ENCODE peak calls at places on chromosomes 5 and 9, in four cellular contexts. One of them, this sample, is unnamed.
A peak's percentile ranks its signal among the peaks of the same experiment; 100 is the strongest.

GRCh38 chr5:172939045-172939444 is 20.2 kb upstream of the RPL26L1 start:
- DNase-seq in left ventricle myocardium inferior: no peak
- DNase-seq in fibroblast of mammary gland: peak; percentile 40
- DNase-seq in AG04449: no peak
- DNase-seq in this sample: no peak

GRCh38 chr9:97740848-97741821 is 44.0 kb upstream of the XPA start:
- DNase-seq in left ventricle myocardium inferior: peak; percentile 65
- DNase-seq in fibroblast of mammary gland: peak; percentile 42
- DNase-seq in AG04449: no peak
- DNase-seq in this sample: no peak

GRCh38 chr5:57176350-57176857 is 2.5 kb downstream of the GPBP1 start:
- DNase-seq in left ventricle myocardium inferior: no peak
- DNase-seq in fibroblast of mammary gland: peak; percentile 83
- DNase-seq in AG04449: no peak
- DNase-seq in this sample: peak; percentile 31

GRCh38 chr9:72333758-72334157 is 31.2 kb downstream of the ZFAND5 start:
- DNase-seq in left ventricle myocardium inferior: no peak
- DNase-seq in fibroblast of mammary gland: no peak
- DNase-seq in AG04449: no peak
- DNase-seq in this sample: no peak

GRCh38 chr5:96657068-96657467 is 5.1 kb upstream of the CAST start:
- DNase-seq in left ventricle myocardium inferior: no peak
- DNase-seq in fibroblast of mammary gland: peak; percentile 96
- DNase-seq in AG04449: peak; percentile 67
- DNase-seq in this sample: peak; percentile 77

GRCh38 chr9:96566401-96567202 is 53.0 kb downstream of the CDC14B start:
- DNase-seq in left ventricle myocardium inferior: peak; percentile 82
- DNase-seq in fibroblast of mammary gland: peak; percentile 46
- DNase-seq in AG04449: no peak
- DNase-seq in this sample: no peak

GRCh38 chr9:26375448-26375847 is 517.2 kb downstream of the CAAP1 start:
- DNase-seq in left ventricle myocardium inferior: no peak
- DNase-seq in fibroblast of mammary gland: peak; percentile 2
- DNase-seq in AG04449: no peak
- DNase-seq in this sample: no peak

GRCh38 chr5:178555771-178556211 is 34.4 kb downstream of the COL23A1 start:
- DNase-seq in left ventricle myocardium inferior: no peak
- DNase-seq in fibroblast of mammary gland: no peak
- DNase-seq in AG04449: no peak
- DNase-seq in this sample: no peak

GRCh38 chr5:150411245-150411979 is 1.3 kb downstream of the CD74 start:
- DNase-seq in left ventricle myocardium inferior: peak; percentile 53
- DNase-seq in fibroblast of mammary gland: no peak
- DNase-seq in AG04449: no peak
- DNase-seq in this sample: no peak

GRCh38 chr9:72465602-72466001 is 55.8 kb upstream of the TMC1 start:
- DNase-seq in left ventricle myocardium inferior: no peak
- DNase-seq in fibroblast of mammary gland: no peak
- DNase-seq in AG04449: no peak
- DNase-seq in this sample: no peak

GRCh38 chr5:37951946-37952721 is 112.3 kb upstream of the GDNF start:
- DNase-seq in left ventricle myocardium inferior: no peak
- DNase-seq in fibroblast of mammary gland: no peak
- DNase-seq in AG04449: no peak
- DNase-seq in this sample: no peak

GRCh38 chr9:79946718-79947117 is 375.0 kb downstream of the TLE4 start:
- DNase-seq in left ventricle myocardium inferior: no peak
- DNase-seq in fibroblast of mammary gland: no peak
- DNase-seq in AG04449: no peak
- DNase-seq in this sample: no peak

GRCh38 chr5:149728303-149728702 is 1.8 kb upstream of the PPARGC1B start:
- DNase-seq in left ventricle myocardium inferior: no peak
- DNase-seq in fibroblast of mammary gland: no peak
- DNase-seq in AG04449: no peak
- DNase-seq in this sample: no peak

GRCh38 chr5:180117378-180117725 is 45.8 kb upstream of the RNF130 start:
- DNase-seq in left ventricle myocardium inferior: no peak
- DNase-seq in fibroblast of mammary gland: no peak
- DNase-seq in AG04449: no peak
- DNase-seq in this sample: no peak

GRCh38 chr9:125177888-125178287 is 11.7 kb downstream of the PPP6C start:
- DNase-seq in left ventricle myocardium inferior: no peak
- DNase-seq in fibroblast of mammary gland: no peak
- DNase-seq in AG04449: no peak
- DNase-seq in this sample: no peak

GRCh38 chr5:45643051-45643450 is 53.1 kb downstream of the HCN1 start:
- DNase-seq in left ventricle myocardium inferior: no peak
- DNase-seq in fibroblast of mammary gland: no peak
- DNase-seq in AG04449: no peak
- DNase-seq in this sample: no peak

GRCh38 chr9:135764731-135765130 is 62.7 kb downstream of the KCNT1 start:
- DNase-seq in left ventricle myocardium inferior: no peak
- DNase-seq in fibroblast of mammary gland: no peak
- DNase-seq in AG04449: no peak
- DNase-seq in this sample: no peak

GRCh38 chr5:138470322-138471285 is 5.3 kb downstream of the EGR1 start:
- DNase-seq in left ventricle myocardium inferior: no peak
- DNase-seq in fibroblast of mammary gland: no peak
- DNase-seq in AG04449: no peak
- DNase-seq in this sample: no peak

GRCh38 chr9:125889122-125889523 is 141.9 kb downstream of the PBX3 start:
- DNase-seq in left ventricle myocardium inferior: peak; percentile 41
- DNase-seq in fibroblast of mammary gland: peak; percentile 21
- DNase-seq in AG04449: no peak
- DNase-seq in this sample: no peak

GRCh38 chr9:14347408-14348224 is 33.7 kb upstream of the NFIB start:
- DNase-seq in left ventricle myocardium inferior: peak; percentile 69
- DNase-seq in fibroblast of mammary gland: no peak
- DNase-seq in AG04449: no peak
- DNase-seq in this sample: no peak

GRCh38 chr9:126607086-126607485 is 6.6 kb upstream of the LMX1B start:
- DNase-seq in left ventricle myocardium inferior: no peak
- DNase-seq in fibroblast of mammary gland: no peak
- DNase-seq in AG04449: no peak
- DNase-seq in this sample: no peak

GRCh38 chr9:76704601-76705204 is 59.5 kb upstream of the PCA3 start:
- DNase-seq in left ventricle myocardium inferior: no peak
- DNase-seq in fibroblast of mammary gland: peak; percentile 94
- DNase-seq in AG04449: peak; percentile 86
- DNase-seq in this sample: peak; percentile 86

GRCh38 chr5:95861221-95861857 is 38.8 kb upstream of the GLRX start:
- DNase-seq in left ventricle myocardium inferior: peak; percentile 50
- DNase-seq in fibroblast of mammary gland: peak; percentile 99
- DNase-seq in AG04449: peak; percentile 99
- DNase-seq in this sample: peak; percentile 98

GRCh38 chr9:8733096-8733954 is 933.7 kb upstream of the DMAC1 start:
- DNase-seq in left ventricle myocardium inferior: peak; percentile 36
- DNase-seq in fibroblast of mammary gland: peak; percentile 26
- DNase-seq in AG04449: no peak
- DNase-seq in this sample: no peak

GRCh38 chr5:66329078-66329477 is 185.0 kb downstream of the SREK1 start:
- DNase-seq in left ventricle myocardium inferior: no peak
- DNase-seq in fibroblast of mammary gland: no peak
- DNase-seq in AG04449: no peak
- DNase-seq in this sample: no peak

GRCh38 chr9:78210841-78211301 is 25.0 kb upstream of the CEP78 start:
- DNase-seq in left ventricle myocardium inferior: no peak
- DNase-seq in fibroblast of mammary gland: no peak
- DNase-seq in AG04449: no peak
- DNase-seq in this sample: no peak

GRCh38 chr9:79023134-79023577 is 548.6 kb upstream of the TLE4 start:
- DNase-seq in left ventricle myocardium inferior: no peak
- DNase-seq in fibroblast of mammary gland: peak; percentile 82
- DNase-seq in AG04449: peak; percentile 92
- DNase-seq in this sample: peak; percentile 92

GRCh38 chr9:121895836-121896544 is 197.1 kb downstream of the TTLL11 start:
- DNase-seq in left ventricle myocardium inferior: peak; percentile 26
- DNase-seq in fibroblast of mammary gland: peak; percentile 73
- DNase-seq in AG04449: no peak
- DNase-seq in this sample: no peak

GRCh38 chr5:2739360-2740050 is 12.0 kb downstream of the IRX2 start:
- DNase-seq in left ventricle myocardium inferior: no peak
- DNase-seq in fibroblast of mammary gland: no peak
- DNase-seq in AG04449: no peak
- DNase-seq in this sample: no peak

GRCh38 chr5:137336161-137336560 is 163.0 kb downstream of the SPOCK1 start:
- DNase-seq in left ventricle myocardium inferior: no peak
- DNase-seq in fibroblast of mammary gland: no peak
- DNase-seq in AG04449: no peak
- DNase-seq in this sample: no peak
- H3K4me3 ChIP-seq in left ventricle myocardium inferior: no peak overlapping the region
- H3K4me3 ChIP-seq in fibroblast of mammary gland: no peak overlapping the region
- H3K4me3 ChIP-seq in AG04449: no peak overlapping the region
- H3K4me3 ChIP-seq in this sample: no peak overlapping the region

GRCh38 chr9:111074395-111074794 is 36.1 kb upstream of the LPAR1 start:
- DNase-seq in left ventricle myocardium inferior: no peak
- DNase-seq in fibroblast of mammary gland: no peak
- DNase-seq in AG04449: no peak
- DNase-seq in this sample: no peak
- TF ChIP-seq CTCF in left ventricle myocardium inferior: no peak
- TF ChIP-seq CTCF in fibroblast of mammary gland: peak; percentile 2
- TF ChIP-seq CTCF in AG04449: no peak
- TF ChIP-seq CTCF in this sample: no peak

GRCh38 chr5:79070002-79070567 is 518 bp downstream of the BHMT2 start:
- DNase-seq in left ventricle myocardium inferior: peak; percentile 18
- DNase-seq in fibroblast of mammary gland: peak; percentile 63
- DNase-seq in AG04449: no peak
- DNase-seq in this sample: no peak
- H3K4me3 ChIP-seq in left ventricle myocardium inferior: peak overlapping the region; percentile 65
- H3K4me3 ChIP-seq in fibroblast of mammary gland: peak overlapping the region; percentile 45
- H3K4me3 ChIP-seq in AG04449: peak overlapping the region; percentile 47
- H3K4me3 ChIP-seq in this sample: peak overlapping the region; percentile 46

DNA sequence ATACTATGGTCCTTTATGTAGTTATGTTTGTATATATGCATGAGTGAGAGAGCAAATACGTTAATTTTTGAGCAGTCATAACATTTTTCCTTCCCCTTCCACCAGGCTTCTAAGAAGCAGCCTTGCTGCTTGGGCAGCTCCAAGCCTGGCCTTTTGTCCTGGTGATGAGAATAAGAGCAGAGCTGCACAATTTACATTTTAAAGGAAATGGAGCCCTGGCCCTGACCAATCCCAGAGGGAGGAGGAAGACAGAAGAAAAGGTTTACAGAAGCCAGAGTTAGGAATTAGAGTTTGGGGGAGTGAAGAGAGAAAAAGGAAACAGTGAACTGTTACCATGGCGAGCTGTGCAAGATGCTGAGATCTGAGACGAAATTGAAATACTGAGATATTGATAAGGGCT is 25.3 kb upstream of the EFNA5 start:
- DNase-seq in left ventricle myocardium inferior: no peak
- DNase-seq in fibroblast of mammary gland: no peak
- DNase-seq in AG04449: no peak
- DNase-seq in this sample: no peak
- TF ChIP-seq CTCF in left ventricle myocardium inferior: no peak
- TF ChIP-seq CTCF in fibroblast of mammary gland: no peak
- TF ChIP-seq CTCF in AG04449: no peak
- TF ChIP-seq CTCF in this sample: no peak

GRCh38 chr5:127077346-127077745 is 4.0 kb upstream of the C5orf63 start:
- DNase-seq in left ventricle myocardium inferior: no peak
- DNase-seq in fibroblast of mammary gland: no peak
- DNase-seq in AG04449: no peak
- DNase-seq in this sample: no peak
- H3K4me3 ChIP-seq in left ventricle myocardium inferior: no peak overlapping the region
- H3K4me3 ChIP-seq in fibroblast of mammary gland: no peak overlapping the region
- H3K4me3 ChIP-seq in AG04449: no peak overlapping the region
- H3K4me3 ChIP-seq in this sample: no peak overlapping the region

GRCh38 chr5:41418220-41419031 is 92.0 kb downstream of the PLCXD3 start:
- DNase-seq in left ventricle myocardium inferior: no peak
- DNase-seq in fibroblast of mammary gland: peak; percentile 88
- DNase-seq in AG04449: no peak
- DNase-seq in this sample: no peak

GRCh38 chr5:41414598-41414997 is 95.8 kb downstream of the PLCXD3 start:
- DNase-seq in left ventricle myocardium inferior: no peak
- DNase-seq in fibroblast of mammary gland: peak; percentile 97
- DNase-seq in AG04449: peak; percentile 72
- DNase-seq in this sample: peak; percentile 77

GRCh38 chr5:41413067-41413466 is 97.3 kb downstream of the PLCXD3 start:
- DNase-seq in left ventricle myocardium inferior: no peak
- DNase-seq in fibroblast of mammary gland: peak; percentile 32
- DNase-seq in AG04449: no peak
- DNase-seq in this sample: no peak

GRCh38 chr5:41415242-41415641 is 95.2 kb downstream of the PLCXD3 start:
- DNase-seq in left ventricle myocardium inferior: no peak
- DNase-seq in fibroblast of mammary gland: peak; percentile 55
- DNase-seq in AG04449: no peak
- DNase-seq in this sample: no peak

DNA sequence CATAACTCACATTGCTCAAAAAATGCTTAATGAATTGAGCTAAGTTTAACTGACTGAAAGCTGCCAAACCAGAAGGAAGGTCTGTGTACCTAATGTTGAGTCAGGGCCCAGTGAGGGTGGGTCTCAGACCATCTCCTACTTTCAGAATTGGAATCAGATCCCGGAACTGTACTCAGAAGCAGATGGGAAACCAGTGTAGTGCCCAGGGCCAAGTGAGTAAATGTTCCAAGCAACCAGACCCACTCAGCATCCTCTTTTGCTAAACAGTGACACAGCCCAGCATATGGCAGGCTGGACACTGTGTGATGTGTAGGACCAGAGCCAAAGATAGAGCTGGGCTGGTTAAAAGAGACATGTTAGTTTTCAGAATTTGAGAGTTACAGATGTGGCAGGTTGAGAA is 94.1 kb downstream of the PLCXD3 start:
- DNase-seq in left ventricle myocardium inferior: no peak
- DNase-seq in fibroblast of mammary gland: peak; percentile 81
- DNase-seq in AG04449: no peak
- DNase-seq in this sample: no peak
- TF ChIP-seq CTCF in left ventricle myocardium inferior: no peak
- TF ChIP-seq CTCF in fibroblast of mammary gland: no peak
- TF ChIP-seq CTCF in AG04449: no peak
- TF ChIP-seq CTCF in this sample: no peak

This sample was measured in AG09309.